ENCODE peak calls at places on chromosomes 1 and 21, in nine cellular contexts. I is uterus, D is HCT116, E is heart left ventricle, U is breast epithelium, J is tibial nerve, R is adrenal gland, X is lower leg skin, Y is gastrocnemius medialis. A is an unnamed sample.

GRCh38 chr1:157105988-157106812 is 6.6 kb upstream of the ETV3L start:
- DNase-seq in U (no peak), X (no peak), R (peak), I (no peak), D (no peak), E (peak), Y (no peak), J (no peak), A (peak)

GRCh38 chr1:179921472-179921871 is 33.1 kb upstream of the CEP350 start:
- DNase-seq in X (no peak), I (no peak), D (no peak), J (no peak), U (no peak), E (no peak), R (no peak), Y (no peak), A (no peak)

GRCh38 chr1:46458190-46458589 is 31.4 kb upstream of the DMBX1 start:
- DNase-seq in R (no peak), J (no peak), D (no peak), U (no peak), E (no peak), I (no peak), Y (no peak), X (no peak), A (no peak)

GRCh38 chr1:18883636-18884418 is 18.5 kb downstream of the ALDH4A1 start:
- DNase-seq in D (peak), E (peak), X (peak), I (peak), R (peak), Y (peak), J (peak), U (peak), A (peak)

GRCh38 chr21:25834376-25834775 is 99.6 kb downstream of the GABPA start:
- DNase-seq in E (no peak), X (no peak), J (no peak), D (no peak), I (no peak), Y (no peak), R (no peak), U (no peak), A (no peak)

GRCh38 chr1:168636642-168637111 is 60.3 kb downstream of the XCL1 start:
- DNase-seq in I (no peak), R (no peak), E (peak), J (peak), U (no peak), D (no peak), Y (peak), X (peak), A (no peak)

GRCh38 chr1:209692745-209693504 is 11.7 kb upstream of the HSD11B1 start:
- DNase-seq in E (peak), X (peak), U (peak), R (peak), I (peak), D (peak), J (peak), Y (peak), A (peak)

GRCh38 chr1:100611086-100611485 is 73.1 kb downstream of the GPR88 start:
- DNase-seq in X (no peak), U (no peak), J (no peak), R (no peak), I (no peak), E (no peak), Y (no peak), D (no peak), A (no peak)

GRCh38 chr1:17696417-17697301 is 58.5 kb upstream of the ACTL8 start:
- DNase-seq in J (peak), X (no peak), Y (no peak), D (peak), E (no peak), R (peak), I (peak), U (no peak), A (no peak)

GRCh38 chr1:185539277-185539943 is 194.8 kb upstream of the HMCN1 start:
- DNase-seq in U (no peak), I (no peak), E (no peak), D (no peak), R (no peak), X (no peak), Y (no peak), J (no peak), A (no peak)

GRCh38 chr21:32712043-32712442 is 15.8 kb downstream of the SYNJ1 start:
- DNase-seq in R (no peak), U (no peak), J (no peak), Y (no peak), E (no peak), D (no peak), I (no peak), X (no peak), A (peak)

GRCh38 chr1:204684206-204684536 is 1.4 kb downstream of the LRRN2 start:
- DNase-seq in D (no peak), Y (no peak), I (no peak), E (no peak), R (no peak), J (no peak), X (no peak), U (no peak), A (no peak)

GRCh38 chr21:35084869-35085268 is 35.8 kb upstream of the RUNX1 start:
- DNase-seq in R (no peak), Y (no peak), E (no peak), J (no peak), D (no peak), X (no peak), U (no peak), I (no peak), A (no peak)

GRCh38 chr1:19325958-19326747 is 14.0 kb downstream of the SLC66A1 start:
- DNase-seq in I (no peak), Y (no peak), D (no peak), U (no peak), E (no peak), J (no peak), X (no peak), R (no peak), A (no peak)

GRCh38 chr1:45954401-45954847 is 151.0 kb downstream of the MAST2 start:
- DNase-seq in X (no peak), R (peak), Y (peak), I (no peak), E (no peak), D (peak), J (no peak), U (no peak), A (no peak)

GRCh38 chr1:64337476-64337875 is 132.5 kb upstream of the CACHD1 start:
- DNase-seq in E (no peak), X (no peak), Y (no peak), I (no peak), D (no peak), J (no peak), U (no peak), R (no peak), A (no peak)

GRCh38 chr1:46489169-46489637 is 433 bp upstream of the DMBX1 start:
- DNase-seq in D (no peak), X (no peak), J (no peak), Y (no peak), R (no peak), I (no peak), E (no peak), U (no peak), A (no peak)

GRCh38 chr21:41961282-41961701 is 7.5 kb upstream of the C2CD2 start:
- DNase-seq in I (no peak), U (peak), J (no peak), Y (no peak), X (no peak), E (no peak), R (no peak), D (no peak), A (no peak)

GRCh38 chr1:179017383-179018326 is 8.0 kb upstream of the FAM20B start:
- DNase-seq in R (peak), X (no peak), Y (no peak), J (no peak), E (no peak), D (no peak), U (no peak), I (no peak), A (no peak)

GRCh38 chr1:208866351-208866750 is 622.2 kb upstream of the PLXNA2 start:
- DNase-seq in I (no peak), Y (no peak), D (no peak), R (no peak), E (no peak), J (no peak), U (no peak), X (no peak), A (no peak)

GRCh38 chr1:169989246-169989645 is 85.2 kb downstream of the KIFAP3 start:
- DNase-seq in Y (no peak), D (no peak), J (no peak), X (no peak), E (no peak), U (no peak), I (no peak), R (no peak), A (no peak)

GRCh38 chr1:24926596-24927249 is 3.4 kb downstream of the RUNX3 start:
- DNase-seq in I (no peak), X (no peak), J (no peak), U (no peak), E (no peak), D (no peak), Y (no peak), R (no peak), A (no peak)

GRCh38 chr1:211648336-211648735 is 27.1 kb downstream of the NEK2 start:
- DNase-seq in Y (no peak), D (no peak), R (no peak), I (no peak), E (no peak), U (no peak), J (no peak), X (no peak), A (no peak)

GRCh38 chr1:155196103-155196892 is 11.4 kb downstream of the THBS3 start:
- DNase-seq in E (peak), D (no peak), R (no peak), I (no peak), X (no peak), J (no peak), U (no peak), Y (no peak), A (no peak)
- H3K4me3 ChIP-seq in E (no peak), D (peak), R (no peak), I (no peak), X (no peak), J (no peak), U (no peak), Y (no peak), A (no peak)

DNA sequence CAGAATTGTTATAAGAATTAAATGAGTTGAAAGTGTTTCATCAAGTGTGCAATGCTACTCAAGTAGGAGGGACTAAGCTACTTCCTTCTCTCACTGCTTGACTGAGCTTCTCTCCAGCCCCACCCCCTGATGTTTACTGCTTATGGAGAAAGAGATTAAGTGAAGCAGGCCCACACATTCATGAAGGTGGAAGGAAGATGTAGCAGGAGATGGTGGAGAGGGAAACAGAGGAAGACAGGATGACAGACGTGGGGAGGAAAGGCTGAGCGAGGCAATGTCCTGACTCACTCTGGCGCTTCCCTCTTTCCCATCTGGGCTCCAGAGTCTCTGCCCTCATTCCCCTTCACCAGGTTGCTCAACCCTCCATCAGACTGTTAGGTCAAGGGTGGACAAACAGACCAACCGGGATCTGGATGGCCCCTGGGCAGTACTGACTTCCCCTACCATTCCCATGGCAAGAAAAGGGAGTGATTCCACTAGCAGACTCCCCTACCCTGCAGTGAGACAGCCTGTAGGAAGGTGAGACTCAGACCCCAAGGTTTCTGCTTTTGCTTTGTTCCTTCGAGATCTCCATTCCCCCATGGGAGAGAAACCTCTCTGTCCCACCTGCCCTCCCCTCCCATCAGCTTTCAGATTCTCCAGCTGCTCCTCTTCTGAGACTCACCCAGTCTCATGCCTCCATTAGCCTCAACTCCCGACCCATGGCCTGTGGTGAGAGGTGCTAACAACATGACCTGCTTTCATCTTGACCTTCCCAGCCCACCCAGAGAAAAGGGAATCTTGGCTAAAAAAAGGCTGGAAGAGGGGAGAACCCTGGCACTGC is 3.1 kb upstream of the ARHGEF2 start:
- DNase-seq in E (no peak), I (peak), Y (no peak), X (no peak), R (no peak), U (no peak), D (no peak), J (no peak), A (peak)
- TF ChIP-seq POLR2A in E (no peak), I (no peak), Y (no peak), X (no peak), R (no peak), U (no peak), D (no peak), J (no peak), A (no peak)

GRCh38 chr1:9914603-9914937 is 4.5 kb upstream of the CTNNBIP1 start:
- DNase-seq in D (no peak), R (no peak), Y (no peak), I (no peak), U (no peak), X (no peak), J (no peak), E (no peak), A (no peak)
- TF ChIP-seq CTCF in D (no peak), R (no peak), Y (peak), I (no peak), U (no peak), X (no peak), J (no peak), E (no peak), A (peak)

GRCh38 chr1:38724160-38725131 is 135.1 kb downstream of the RRAGC start:
- DNase-seq in I (no peak), X (no peak), Y (no peak), D (no peak), U (no peak), R (no peak), E (no peak), J (no peak), A (no peak)

GRCh38 chr1:38730511-38731397 is 128.8 kb downstream of the RRAGC start:
- DNase-seq in Y (no peak), D (peak), R (no peak), X (no peak), E (no peak), J (no peak), U (no peak), I (no peak), A (no peak)

GRCh38 chr1:38721816-38722215 is 137.8 kb downstream of the RRAGC start:
- DNase-seq in R (no peak), X (no peak), J (no peak), U (no peak), I (no peak), Y (no peak), D (no peak), E (no peak), A (no peak)

GRCh38 chr1:38728176-38728908 is 131.2 kb downstream of the RRAGC start:
- DNase-seq in E (peak), U (no peak), J (peak), R (peak), Y (no peak), I (peak), D (no peak), X (no peak), A (no peak)

GRCh38 chr1:38727629-38728175 is 131.9 kb downstream of the RRAGC start:
- DNase-seq in J (no peak), D (no peak), U (no peak), R (no peak), I (no peak), E (no peak), Y (no peak), X (no peak), A (no peak)
- H3K4me3 ChIP-seq in J (no peak), D (no peak), U (no peak), R (no peak), I (no peak), E (no peak), Y (no peak), X (no peak), A (no peak)

DNA sequence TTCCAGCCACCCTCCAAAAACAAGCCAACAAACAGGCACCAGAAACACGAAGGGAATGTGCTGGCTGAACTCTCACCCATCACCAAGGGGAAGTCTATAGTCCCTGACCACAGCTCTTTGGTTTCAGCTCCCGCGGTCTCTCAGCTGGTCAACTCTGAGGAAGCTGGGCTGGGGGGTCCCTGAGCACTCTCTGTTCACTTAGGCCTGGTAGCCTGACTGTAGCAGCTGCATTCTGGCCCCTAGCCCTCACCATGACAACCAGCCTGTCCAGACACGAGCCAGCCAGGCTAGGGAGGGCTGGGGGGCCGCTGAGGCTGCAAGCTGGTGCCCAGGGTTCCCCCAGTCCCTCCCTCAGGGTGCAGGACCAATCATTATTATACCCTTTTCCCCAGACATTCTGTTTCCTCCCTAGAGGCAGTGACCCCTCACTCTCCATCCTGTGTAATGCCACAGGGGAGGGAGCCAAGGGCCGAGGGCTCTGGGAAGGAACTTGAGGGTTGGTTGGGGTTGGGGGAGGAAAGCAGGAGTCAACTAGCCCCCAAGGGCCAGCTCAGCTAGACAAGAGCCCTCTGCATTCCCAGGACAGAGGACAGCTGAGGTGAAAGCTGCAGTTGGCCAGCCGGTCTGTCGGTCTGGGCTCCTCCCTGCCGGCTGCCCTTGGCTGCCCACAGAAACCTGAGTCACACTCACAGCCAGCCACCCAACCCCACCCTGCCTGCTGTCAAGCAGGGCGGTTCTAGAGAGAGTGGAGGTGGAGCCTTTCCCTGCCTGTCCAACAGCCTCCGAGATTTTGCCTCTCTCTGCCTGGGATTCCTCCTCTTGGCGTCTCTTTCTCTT is 1.2 kb upstream of the TRAPPC3 start:
- DNase-seq in E (peak), X (peak), R (peak), I (peak), J (peak), Y (peak), U (peak), D (peak), A (peak)
- TF ChIP-seq POLR2A in E (peak), X (no peak), R (no peak), I (peak), J (peak), Y (peak), U (no peak), D (peak), A (peak)

GRCh38 chr1:234582186-234582585 is 27.8 kb downstream of the IRF2BP2 start:
- DNase-seq in J (no peak), X (no peak), D (no peak), U (no peak), I (peak), R (no peak), Y (peak), E (no peak), A (no peak)

GRCh38 chr1:234581063-234581714 is 28.8 kb downstream of the IRF2BP2 start:
- DNase-seq in R (no peak), J (no peak), X (no peak), U (no peak), E (no peak), Y (no peak), I (no peak), D (no peak), A (no peak)

GRCh38 chr1:234578087-234578486 is 31.9 kb downstream of the IRF2BP2 start:
- DNase-seq in U (no peak), R (no peak), J (no peak), E (no peak), D (no peak), Y (no peak), I (no peak), X (no peak), A (no peak)

GRCh38 chr1:234578735-234579134 is 31.2 kb downstream of the IRF2BP2 start:
- DNase-seq in D (no peak), U (no peak), J (no peak), Y (no peak), R (no peak), X (no peak), E (no peak), I (no peak), A (no peak)

GRCh38 chr1:234579967-234580366 is 30.0 kb downstream of the IRF2BP2 start:
- DNase-seq in X (no peak), D (no peak), J (no peak), Y (no peak), U (no peak), E (no peak), I (no peak), R (no peak), A (no peak)
- TF ChIP-seq CTCF in X (no peak), D (peak), J (peak), Y (no peak), U (no peak), E (no peak), I (no peak), R (no peak), A (no peak)

DNA sequence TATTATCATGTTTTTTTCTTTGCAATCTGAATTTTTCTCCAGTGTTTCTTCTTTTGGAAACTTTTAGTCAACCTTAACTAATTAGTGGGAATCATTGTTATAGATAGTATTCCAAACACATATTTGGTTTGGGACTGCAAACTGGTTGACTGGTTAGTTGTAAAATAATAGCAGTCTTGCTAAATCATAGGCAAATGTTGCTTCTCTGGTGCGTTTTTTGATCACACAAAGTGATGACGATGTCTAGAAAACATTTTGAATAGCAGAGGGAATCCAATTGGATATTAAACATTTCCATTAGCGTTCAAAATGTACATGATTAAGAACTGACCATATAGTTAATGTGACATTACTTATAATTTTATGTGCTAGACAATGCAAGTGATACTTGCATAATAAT is 4.5 kb downstream of the DNAJB4 start:
- DNase-seq in U (no peak), E (no peak), J (no peak), Y (no peak), I (no peak), R (no peak), X (no peak), D (no peak), A (no peak)
- H3K4me3 ChIP-seq in U (peak), E (peak), J (no peak), Y (peak), I (no peak), R (no peak), X (no peak), D (no peak), A (no peak)

DNA sequence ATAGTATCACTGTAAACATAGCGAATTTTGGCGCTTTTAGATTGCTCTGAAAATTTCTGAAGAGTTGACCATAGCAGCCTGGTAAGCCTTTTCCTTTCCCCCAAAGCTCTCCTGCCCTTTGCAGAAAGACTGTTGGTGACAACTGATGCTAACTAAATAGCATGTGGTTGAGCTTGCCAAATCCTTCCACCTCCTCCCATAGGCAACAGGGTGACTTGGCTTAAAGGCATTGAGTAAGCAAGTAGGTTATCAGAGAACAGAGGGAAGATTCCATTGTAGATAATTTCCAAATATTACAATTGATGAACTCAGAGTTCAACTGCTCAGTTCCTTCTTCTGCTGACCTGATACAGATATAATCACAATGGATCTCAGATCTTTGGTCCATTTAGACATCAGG is 19.9 kb upstream of the HMGCL start:
- DNase-seq in I (no peak), E (no peak), D (no peak), Y (no peak), X (no peak), R (no peak), U (no peak), J (no peak), A (no peak)
- TF ChIP-seq POLR2A in I (no peak), E (no peak), D (no peak), Y (peak), X (no peak), R (no peak), U (no peak), J (no peak), A (no peak)